ENCODE peak calls at places on chromosomes 4 and X, in five cellular contexts. X is prostate gland, S is sigmoid colon, Q is HepG2, T is suprapubic skin. N is an unnamed sample.

GRCh38 chr4:56730097-56730496 is 49.0 kb upstream of the HOPX start:
- DNase-seq in T (no peak), S (no peak), Q (no peak), X (no peak), N (no peak)

GRCh38 chrX:112341598-112341997 is 259.0 kb upstream of the TRPC5 start:
- DNase-seq in S (no peak), T (no peak), Q (no peak), X (no peak), N (no peak)

GRCh38 chr4:998096-998691 is 5.0 kb upstream of the SLC26A1 start:
- DNase-seq in T (no peak), S (no peak), Q (no peak), X (no peak), N (no peak)

GRCh38 chr4:168421671-168422070 is 58.6 kb downstream of the DDX60L start:
- DNase-seq in Q (no peak), X (no peak), T (no peak), S (no peak), N (no peak)

GRCh38 chr4:78032929-78033328 is 24.2 kb upstream of the FRAS1 start:
- DNase-seq in T (no peak), X (no peak), S (no peak), Q (no peak), N (no peak)

GRCh38 chrX:36609653-36610585 is 398.2 kb upstream of the FAM47C start:
- DNase-seq in S (no peak), T (no peak), Q (no peak), X (no peak), N (no peak)

GRCh38 chr4:2219233-2219760 is 22.6 kb downstream of the HAUS3 start:
- DNase-seq in S (no peak), X (no peak), T (no peak), Q (no peak), N (no peak)

GRCh38 chr4:18666322-18666721 is 644.8 kb upstream of the LCORL start:
- DNase-seq in Q (no peak), S (no peak), T (no peak), X (no peak), N (no peak)

GRCh38 chr4:185645403-185645802 is 110.1 kb upstream of the PDLIM3 start:
- DNase-seq in X (no peak), S (no peak), T (no peak), Q (no peak), N (no peak)

GRCh38 chr4:143399113-143399949 is 62.7 kb downstream of the GAB1 start:
- DNase-seq in X (no peak), S (no peak), T (no peak), Q (peak), N (no peak)

DNA sequence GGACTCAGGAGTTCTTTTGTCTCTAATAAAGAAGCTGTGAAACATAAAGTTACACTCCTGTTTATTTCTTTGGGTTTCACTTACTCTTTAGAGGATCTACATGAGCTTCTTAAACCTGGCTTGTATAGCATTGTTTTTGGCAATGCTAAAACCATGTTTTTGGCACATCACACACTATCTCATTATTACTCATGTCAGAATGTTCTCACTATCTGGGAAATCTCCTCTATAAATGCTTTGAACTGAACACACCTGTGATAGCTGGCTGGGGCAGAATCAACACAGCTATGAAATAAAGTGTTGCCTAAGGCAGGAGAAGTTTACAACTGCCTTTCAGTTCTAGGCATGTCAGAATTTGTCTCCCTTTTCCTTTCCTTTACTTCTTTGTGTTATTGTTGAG is 52.6 kb downstream of the SULT1B1 start:
- DNase-seq in Q (no peak), X (peak), S (no peak), T (no peak), N (no peak)
- TF ChIP-seq POLR2AphosphoS5 in Q (no peak), X (peak), S (no peak), T (peak), N (no peak)

DNA sequence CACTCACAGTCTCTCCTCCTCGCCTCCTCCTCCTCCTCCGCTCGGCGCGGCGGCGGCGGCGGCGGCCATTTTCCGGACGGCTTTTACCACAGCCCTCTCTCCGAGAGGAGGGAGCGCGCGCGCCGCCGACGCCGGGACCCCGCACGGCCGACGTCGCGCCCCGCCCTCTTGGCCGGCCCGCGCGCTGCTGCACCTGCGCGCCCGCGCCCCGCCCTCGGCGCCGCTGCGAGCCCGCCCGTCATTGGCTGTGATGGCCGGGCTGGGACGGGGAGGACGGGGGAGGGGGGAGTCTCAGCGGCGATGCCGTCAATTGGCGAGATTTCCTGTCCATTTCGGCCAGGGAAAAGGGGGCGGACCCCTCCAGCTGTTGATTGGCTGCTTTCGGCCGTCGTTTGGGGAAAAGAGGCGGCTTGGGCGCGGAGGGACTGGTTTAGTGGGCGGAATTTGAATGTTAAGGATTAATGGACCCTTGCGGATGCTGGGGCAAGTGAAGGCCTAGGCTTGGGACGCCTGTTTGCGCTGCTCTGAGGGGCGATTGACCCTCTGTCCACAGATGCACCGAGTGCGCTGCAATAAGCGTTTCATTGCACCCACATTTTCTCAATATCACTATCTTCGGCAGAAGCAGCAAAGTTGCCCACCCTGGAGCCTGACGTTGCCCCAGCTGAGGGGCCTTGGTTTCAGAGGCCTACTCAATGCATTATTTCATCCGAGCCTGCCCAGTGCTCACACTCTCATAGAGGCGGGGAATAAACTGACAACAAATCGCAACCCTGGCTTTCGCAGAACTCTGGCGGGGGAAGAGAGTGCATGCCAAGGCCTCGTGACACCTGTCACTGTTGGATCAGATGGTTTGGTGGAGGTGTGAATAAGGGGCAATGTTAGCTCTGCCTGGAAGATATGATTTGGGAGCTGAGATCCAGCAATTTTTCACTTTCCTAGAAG is at the start of gene MECP2:
- DNase-seq in S (peak), X (peak), Q (peak), T (peak), N (peak)
- TF ChIP-seq POLR2A in S (no peak), X (no peak), Q (no peak), T (no peak), N (no peak)

DNA sequence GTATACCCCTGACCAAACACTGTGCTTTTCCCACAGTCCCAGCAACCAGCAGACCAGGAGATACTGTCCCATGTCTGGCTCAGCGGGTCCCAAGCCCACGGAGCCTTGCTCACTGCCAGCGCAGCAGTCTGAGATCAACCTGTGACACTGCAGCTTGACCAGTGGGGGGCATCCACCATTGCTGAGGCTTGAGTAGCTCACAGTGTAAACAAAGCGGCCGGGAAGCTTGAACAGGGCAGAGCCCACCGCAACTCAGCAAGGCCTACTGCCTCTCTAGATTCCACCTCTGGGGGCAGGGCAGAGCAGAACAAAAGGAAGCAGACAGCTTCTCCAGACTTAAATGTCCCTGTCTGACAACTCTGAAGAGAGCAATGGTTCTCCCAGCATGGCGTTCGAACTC is 58.1 kb downstream of the SLC10A6 start:
- DNase-seq in S (no peak), X (no peak), T (no peak), Q (peak), N (no peak)
- TF ChIP-seq CTCF in S (no peak), X (no peak), T (no peak), Q (peak), N (no peak)

DNA sequence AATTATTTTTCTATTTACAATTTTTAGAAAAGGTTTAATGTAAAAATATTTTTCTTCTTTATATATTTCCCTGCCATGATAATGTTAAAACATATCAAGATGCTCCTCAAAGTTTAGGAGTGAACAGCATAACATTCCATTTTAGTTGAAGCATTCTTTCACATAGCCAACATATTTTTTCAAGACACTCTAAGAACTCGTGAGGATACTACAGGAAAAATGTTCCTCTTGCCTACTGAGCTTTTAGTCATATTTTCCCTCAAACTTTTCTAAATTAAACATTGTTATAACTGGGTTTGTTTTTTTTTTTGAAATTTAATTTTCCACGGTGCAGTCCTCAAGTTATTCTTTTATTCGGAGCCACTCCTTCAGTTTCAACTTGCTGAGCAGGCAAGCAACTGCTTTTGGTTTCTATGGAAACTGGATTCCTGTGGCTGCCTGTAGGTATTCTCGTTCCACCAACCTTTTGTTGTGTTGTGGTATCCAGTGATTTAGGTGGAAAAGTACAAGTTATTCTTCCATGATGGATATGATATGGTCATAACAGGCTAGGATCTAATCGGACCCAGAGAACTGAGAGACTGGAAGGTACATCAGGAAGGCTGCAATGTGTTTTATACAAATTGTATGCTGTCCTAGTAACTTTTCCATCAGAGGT is 248.0 kb downstream of the TRIML1 start:
- DNase-seq in T (no peak), S (no peak), X (no peak), Q (no peak), N (no peak)
- TF ChIP-seq POLR2AphosphoS5 in T (no peak), S (no peak), X (no peak), Q (no peak), N (no peak)

GRCh38 chr4:40192286-40193017 is 4.4 kb upstream of the RHOH start:
- DNase-seq in X (no peak), Q (peak), S (no peak), T (no peak), N (no peak)
- TF ChIP-seq POLR2A in X (no peak), Q (no peak), S (no peak), T (no peak), N (no peak)

GRCh38 chr4:37243061-37243460 is 1.5 kb upstream of the NWD2 start:
- DNase-seq in X (no peak), Q (no peak), S (no peak), T (no peak), N (no peak)
- TF ChIP-seq CTCF in X (no peak), Q (no peak), S (no peak), T (no peak), N (no peak)

DNA sequence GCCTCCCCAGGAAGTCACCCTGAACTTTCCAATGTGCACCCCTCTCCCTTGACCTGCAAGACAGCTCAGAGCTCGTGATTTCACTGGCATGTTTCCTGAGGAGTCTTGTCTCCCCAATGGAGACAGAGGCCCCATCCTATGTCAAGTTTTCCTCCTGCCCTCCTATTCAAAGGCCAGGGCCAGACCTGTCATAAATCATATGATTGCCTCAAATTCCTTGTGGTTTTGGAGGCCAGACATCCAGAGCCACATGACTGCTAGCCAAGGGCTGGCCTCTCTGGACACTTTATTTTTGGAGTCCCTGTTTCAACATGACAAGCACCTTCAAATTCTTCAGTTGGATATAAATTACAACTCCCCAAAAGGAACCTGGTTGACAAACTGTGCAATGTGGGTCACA is 76.0 kb upstream of the TFDP3 start:
- DNase-seq in S (no peak), X (no peak), Q (no peak), T (no peak), N (no peak)
- TF ChIP-seq POLR2AphosphoS5 in S (no peak), X (no peak), Q (no peak), T (no peak), N (no peak)